ENCODE peak calls at places on chromosome 4, in nine cellular contexts. X is H7, C is GM03348, K is nephron progenitor cell, Z is kidney, I is T-cell, L is H9, J is lower lobe of right lung, Y is fibroblast of lung. S is an unnamed sample.

GRCh38 chr4:92445127-92445526 is 141.4 kb downstream of the GRID2 start:
- DNase-seq in X (no peak), C (no peak), K (no peak), Z (no peak), I (no peak), L (no peak), J (no peak), Y (no peak), S (no peak)

GRCh38 chr4:87973283-87974169 is 2.0 kb upstream of the SPP1 start:
- DNase-seq in X (peak; percentile 49), C (peak; percentile 71), K (peak; percentile 62), Z (peak; percentile 55), I (no peak), L (peak; percentile 58), J (peak; percentile 56), Y (peak; percentile 95), S (peak; percentile 66)

GRCh38 chr4:151785484-151786157 is 24.8 kb upstream of the GATB start:
- DNase-seq in X (peak; percentile 37), C (no peak), K (no peak), Z (no peak), I (no peak), L (no peak), J (no peak), Y (no peak), S (no peak)

GRCh38 chr4:68373513-68373912 is 23.6 kb upstream of the YTHDC1 start:
- DNase-seq in X (peak; percentile 79), C (peak; percentile 90), K (peak; percentile 64), Z (peak; percentile 87), I (peak; percentile 36), L (peak; percentile 93), J (peak; percentile 75), Y (peak; percentile 84), S (peak; percentile 84)

GRCh38 chr4:61740950-61741638 is 541.0 kb downstream of the ADGRL3 start:
- DNase-seq in X (peak; percentile 18), C (no peak), K (no peak), Z (no peak), I (no peak), L (no peak), J (no peak), Y (peak; percentile 7), S (no peak)

GRCh38 chr4:61739899-61740298 is 539.8 kb downstream of the ADGRL3 start:
- DNase-seq in X (no peak), C (no peak), K (no peak), Z (no peak), I (no peak), L (no peak), J (no peak), Y (no peak), S (no peak)

GRCh38 chr4:99461623-99462401 is 26.7 kb upstream of the ADH7 start:
- DNase-seq in X (no peak), C (no peak), K (no peak), Z (no peak), I (no peak), L (no peak), J (no peak), Y (no peak), S (no peak)

GRCh38 chr4:78131403-78131802 is 74.3 kb downstream of the FRAS1 start:
- DNase-seq in X (no peak), C (peak; percentile 63), K (no peak), Z (no peak), I (no peak), L (no peak), J (no peak), Y (peak; percentile 66), S (no peak)

GRCh38 chr4:30641345-30641744 is 78.8 kb upstream of the PCDH7 start:
- DNase-seq in X (no peak), C (no peak), K (no peak), Z (no peak), I (no peak), L (no peak), J (no peak), Y (no peak), S (no peak)

GRCh38 chr4:185792384-185793146 is 19.4 kb downstream of the SORBS2 start:
- DNase-seq in X (no peak), C (peak; percentile 81), K (no peak), Z (no peak), I (no peak), L (no peak), J (no peak), Y (peak; percentile 98), S (no peak)

GRCh38 chr4:108399610-108400265 is 220.6 kb upstream of the RPL34 start:
- DNase-seq in X (no peak), C (no peak), K (no peak), Z (no peak), I (no peak), L (no peak), J (no peak), Y (no peak), S (no peak)

GRCh38 chr4:98518555-98519267 is 139.7 kb downstream of the TSPAN5 start:
- DNase-seq in X (no peak), C (no peak), K (no peak), Z (no peak), I (no peak), L (no peak), J (no peak), Y (no peak), S (no peak)

GRCh38 chr4:169383724-169384123 is 113.0 kb upstream of the SH3RF1 start:
- DNase-seq in X (no peak), C (peak; percentile 81), K (no peak), Z (no peak), I (no peak), L (no peak), J (no peak), Y (peak; percentile 99), S (no peak)

GRCh38 chr4:22363071-22363470 is 152.8 kb downstream of the ADGRA3 start:
- DNase-seq in X (no peak), C (no peak), K (no peak), Z (no peak), I (no peak), L (no peak), J (no peak), Y (no peak), S (no peak)

GRCh38 chr4:169810325-169811323 is 52.9 kb upstream of the HPF1 start:
- DNase-seq in X (peak; percentile 56), C (peak; percentile 84), K (peak; percentile 30), Z (no peak), I (no peak), L (no peak), J (no peak), Y (peak; percentile 69), S (no peak)

GRCh38 chr4:74426101-74426500 is 18.8 kb upstream of the AREG start:
- DNase-seq in X (no peak), C (peak; percentile 10), K (no peak), Z (no peak), I (no peak), L (no peak), J (no peak), Y (peak; percentile 36), S (no peak)

GRCh38 chr4:177250056-177250696 is 59.5 kb upstream of the NEIL3 start:
- DNase-seq in X (peak; percentile 63), C (peak; percentile 81), K (peak; percentile 79), Z (peak; percentile 85), I (peak; percentile 48), L (peak; percentile 84), J (peak; percentile 71), Y (peak; percentile 51), S (peak; percentile 79)

GRCh38 chr4:167233523-167234387 is 539 bp downstream of the SPOCK3 start:
- DNase-seq in X (peak; percentile 36), C (peak; percentile 5), K (peak; percentile 60), Z (no peak), I (no peak), L (peak; percentile 37), J (no peak), Y (peak; percentile 39), S (peak; percentile 28)

GRCh38 chr4:169766741-169767140 is 9.0 kb upstream of the HPF1 start:
- DNase-seq in X (no peak), C (no peak), K (no peak), Z (no peak), I (no peak), L (no peak), J (no peak), Y (no peak), S (no peak)

GRCh38 chr4:61336488-61336887 is 136.4 kb downstream of the ADGRL3 start:
- DNase-seq in X (no peak), C (no peak), K (no peak), Z (no peak), I (no peak), L (no peak), J (no peak), Y (no peak), S (no peak)

GRCh38 chr4:168019019-168019651 is 73.2 kb upstream of the ANXA10 start:
- DNase-seq in X (no peak), C (peak; percentile 25), K (no peak), Z (no peak), I (no peak), L (no peak), J (no peak), Y (peak; percentile 30), S (no peak)

GRCh38 chr4:20313237-20314030 is 61.7 kb downstream of the SLIT2 start:
- DNase-seq in X (peak; percentile 36), C (no peak), K (peak; percentile 55), Z (no peak), I (no peak), L (peak; percentile 84), J (no peak), Y (no peak), S (peak; percentile 80)

GRCh38 chr4:77169496-77169895 is 12.5 kb downstream of the CCNG2 start:
- DNase-seq in X (no peak), C (peak; percentile 20), K (no peak), Z (no peak), I (no peak), L (no peak), J (no peak), Y (peak; percentile 58), S (no peak)

GRCh38 chr4:188408244-188409067 is 269.2 kb downstream of the TRIML1 start:
- DNase-seq in X (no peak), C (peak; percentile 65), K (no peak), Z (no peak), I (no peak), L (no peak), J (no peak), Y (no peak), S (no peak)

GRCh38 chr4:182643801-182644311 is 273.3 kb downstream of the DCTD start:
- DNase-seq in X (no peak), C (peak; percentile 70), K (no peak), Z (no peak), I (no peak), L (no peak), J (no peak), Y (peak; percentile 96), S (no peak)

GRCh38 chr4:113094802-113095201 is 45.3 kb downstream of the ANK2 start:
- DNase-seq in X (peak; percentile 26), C (peak; percentile 43), K (no peak), Z (no peak), I (no peak), L (no peak), J (no peak), Y (peak; percentile 12), S (no peak)

GRCh38 chr4:78356251-78356650 is 195.3 kb upstream of the ANXA3 start:
- DNase-seq in X (no peak), C (no peak), K (no peak), Z (no peak), I (no peak), L (no peak), J (no peak), Y (peak; percentile 21), S (no peak)

GRCh38 chr4:169253087-169253675 is 17.6 kb downstream of the SH3RF1 start:
- DNase-seq in X (no peak), C (no peak), K (no peak), Z (no peak), I (no peak), L (no peak), J (no peak), Y (peak; percentile 65), S (no peak)

GRCh38 chr4:16758816-16759215 is 139.6 kb downstream of the LDB2 start:
- DNase-seq in X (no peak), C (no peak), K (no peak), Z (no peak), I (no peak), L (no peak), J (no peak), Y (no peak), S (no peak)

GRCh38 chr4:184100297-184100885 is 117.3 kb downstream of the ENPP6 start:
- DNase-seq in X (peak; percentile 94), C (peak; percentile 56), K (peak; percentile 77), Z (no peak), I (no peak), L (peak; percentile 68), J (peak; percentile 80), Y (no peak), S (no peak)

GRCh38 chr4:186200436-186201409 is 9.4 kb downstream of the CYP4V2 start:
- DNase-seq in X (peak; percentile 49), C (no peak), K (no peak), Z (no peak), I (no peak), L (no peak), J (no peak), Y (no peak), S (no peak)